ENCODE peak calls at places on chromosome 15, in nine cellular contexts. J, M, K, Q, G, R, O, P and E are unnamed samples.

GRCh38 chr15:89136818-89137772 is 48.8 kb downstream of the ABHD2 start:
- DNase-seq in Q (no peak), J (no peak), M (no peak), K (no peak), P (no peak), R (no peak), G (no peak), O (no peak), E (no peak)

GRCh38 chr15:45088801-45089711 is 24.9 kb downstream of the DUOX2 start:
- DNase-seq in Q (no peak), K (no peak), O (no peak), J (no peak), R (no peak), G (no peak), M (no peak), P (no peak), E (no peak)

GRCh38 chr15:70699873-70700272 is 63.5 kb downstream of the UACA start:
- DNase-seq in O (no peak), K (no peak), R (no peak), P (no peak), G (no peak), M (no peak), J (no peak), Q (no peak), E (no peak)

GRCh38 chr15:83310521-83311456 is 26.3 kb upstream of the BNC1 start:
- DNase-seq in O (no peak), R (no peak), Q (no peak), P (no peak), M (no peak), K (no peak), G (no peak), J (no peak), E (no peak)

GRCh38 chr15:55270301-55270700 is 19.3 kb downstream of the RAB27A start:
- DNase-seq in P (no peak), J (no peak), R (no peak), Q (no peak), O (no peak), M (no peak), K (no peak), G (no peak), E (no peak)

GRCh38 chr15:38660726-38661125 is 96.1 kb upstream of the RASGRP1 start:
- DNase-seq in J (no peak), R (no peak), Q (no peak), G (no peak), P (no peak), K (no peak), M (no peak), O (no peak), E (no peak)

GRCh38 chr15:77482570-77482969 is 61.9 kb downstream of the HMG20A start:
- DNase-seq in M (no peak), Q (no peak), J (no peak), K (no peak), G (no peak), R (peak), P (no peak), O (no peak), E (no peak)

GRCh38 chr15:70096215-70096974 is 1.3 kb downstream of the TLE3 start:
- DNase-seq in P (no peak), R (no peak), M (peak), K (no peak), O (no peak), J (no peak), Q (peak), G (peak), E (peak)

GRCh38 chr15:45645026-45645980 is 10.5 kb downstream of the SQOR start:
- DNase-seq in P (no peak), Q (no peak), K (no peak), J (no peak), G (no peak), O (no peak), R (peak), M (no peak), E (no peak)

GRCh38 chr15:88267720-88268119 is 11.2 kb upstream of the NTRK3 start:
- DNase-seq in Q (no peak), P (no peak), J (no peak), R (no peak), K (no peak), M (no peak), O (no peak), G (no peak), E (no peak)

GRCh38 chr15:62173215-62173614 is 8.1 kb upstream of the C2CD4B start:
- DNase-seq in M (no peak), Q (no peak), P (no peak), J (no peak), K (no peak), R (no peak), G (no peak), O (no peak), E (no peak)

GRCh38 chr15:93109370-93110105 is 20.5 kb upstream of the RGMA start:
- DNase-seq in Q (peak), M (no peak), O (no peak), K (no peak), P (no peak), G (no peak), J (no peak), R (no peak), E (no peak)

GRCh38 chr15:79629687-79630086 is 197.6 kb downstream of the MINAR1 start:
- DNase-seq in Q (no peak), G (no peak), M (no peak), P (no peak), R (no peak), O (no peak), J (no peak), K (no peak), E (peak)

GRCh38 chr15:55897560-55898336 is 95.7 kb downstream of the NEDD4 start:
- DNase-seq in K (no peak), P (no peak), J (no peak), O (no peak), R (peak), Q (no peak), M (no peak), G (no peak), E (peak)

GRCh38 chr15:43648649-43649429 is at the start of gene CATSPER2:
- DNase-seq in K (no peak), G (no peak), O (no peak), J (no peak), R (no peak), M (no peak), P (no peak), Q (peak), E (no peak)

GRCh38 chr15:31367730-31368344 is 41.2 kb downstream of the KLF13 start:
- DNase-seq in P (no peak), O (no peak), M (no peak), Q (no peak), G (no peak), K (no peak), J (no peak), R (no peak), E (peak)

GRCh38 chr15:67406257-67406861 is 114.6 kb upstream of the C15orf61 start:
- DNase-seq in R (no peak), K (no peak), P (no peak), J (no peak), M (no peak), G (no peak), Q (no peak), O (no peak), E (no peak)

GRCh38 chr15:53527996-53528395 is 231.5 kb downstream of the WDR72 start:
- DNase-seq in J (no peak), P (no peak), M (no peak), K (peak), R (no peak), Q (no peak), O (no peak), G (no peak), E (no peak)

GRCh38 chr15:90145259-90145658 is 43.0 kb upstream of the IDH2 start:
- DNase-seq in G (no peak), Q (no peak), M (no peak), R (no peak), P (no peak), K (no peak), O (no peak), J (no peak), E (peak)

GRCh38 chr15:68536331-68537095 is 42.3 kb upstream of the CORO2B start:
- DNase-seq in R (peak), O (no peak), K (no peak), M (no peak), J (no peak), G (no peak), Q (no peak), P (no peak), E (no peak)

GRCh38 chr15:74383695-74384565 is 16.5 kb upstream of the CYP11A1 start:
- DNase-seq in O (no peak), P (no peak), J (no peak), M (peak), Q (peak), R (peak), G (no peak), K (no peak), E (no peak)

GRCh38 chr15:51846463-51847230 is 17.2 kb downstream of the TMOD3 start:
- DNase-seq in K (no peak), M (no peak), R (peak), Q (no peak), J (no peak), O (no peak), G (no peak), P (no peak), E (no peak)

GRCh38 chr15:31587583-31587982 is 260.9 kb downstream of the KLF13 start:
- DNase-seq in O (no peak), Q (no peak), G (no peak), R (no peak), J (no peak), P (no peak), K (no peak), M (no peak), E (no peak)

GRCh38 chr15:96328101-96328958 is 2.2 kb upstream of the NR2F2 start:
- DNase-seq in O (no peak), M (no peak), P (no peak), K (no peak), Q (no peak), J (no peak), R (no peak), G (no peak), E (no peak)

GRCh38 chr15:89342840-89343239 is 8.2 kb upstream of the POLG start:
- DNase-seq in O (no peak), R (no peak), M (no peak), K (no peak), J (no peak), P (no peak), Q (no peak), G (no peak), E (no peak)

GRCh38 chr15:25787855-25788521 is 75.1 kb downstream of the ATP10A start:
- DNase-seq in R (no peak), P (no peak), J (no peak), Q (no peak), G (no peak), O (no peak), M (no peak), K (no peak), E (no peak)

GRCh38 chr15:62886431-62887071 is 156.0 kb upstream of the TPM1 start:
- DNase-seq in J (no peak), P (no peak), G (no peak), O (no peak), M (no peak), K (no peak), Q (no peak), R (peak), E (no peak)

GRCh38 chr15:51758645-51759044 is 7.2 kb downstream of the TMOD2 start:
- DNase-seq in G (peak), J (no peak), R (no peak), M (no peak), P (no peak), Q (no peak), K (no peak), O (no peak), E (no peak)

GRCh38 chr15:80202641-80203360 is 49.2 kb downstream of the CTXND1 start:
- DNase-seq in O (no peak), M (no peak), P (no peak), K (no peak), G (no peak), R (no peak), J (no peak), Q (no peak), E (no peak)

GRCh38 chr15:62164500-62165028 is 521 bp downstream of the C2CD4B start:
- DNase-seq in P (no peak), K (no peak), G (no peak), M (no peak), Q (peak), J (no peak), O (no peak), R (no peak), E (peak)

GRCh38 chr15:70323111-70323851 is 225.6 kb upstream of the TLE3 start:
- DNase-seq in G (no peak), J (no peak), M (no peak), Q (no peak), R (no peak), K (peak), P (no peak), O (no peak), E (no peak)

GRCh38 chr15:86620636-86621349 is 541.1 kb downstream of the AGBL1 start:
- DNase-seq in R (no peak), K (no peak), G (no peak), O (no peak), Q (no peak), P (no peak), J (no peak), M (no peak), E (no peak)

GRCh38 chr15:93246266-93247242 is 157.5 kb upstream of the RGMA start:
- DNase-seq in K (no peak), M (no peak), O (no peak), Q (no peak), G (no peak), R (no peak), P (no peak), J (no peak), E (no peak)

GRCh38 chr15:74136584-74137543 is 6.5 kb downstream of the ISLR2 start:
- DNase-seq in K (no peak), P (no peak), Q (no peak), J (no peak), R (no peak), O (no peak), M (no peak), G (no peak), E (no peak)

GRCh38 chr15:27679621-27680521 is 419.2 kb downstream of the OCA2 start:
- DNase-seq in Q (no peak), J (no peak), R (no peak), K (peak), P (no peak), M (no peak), O (no peak), G (no peak), E (no peak)

GRCh38 chr15:90956551-90957104 is 1.9 kb downstream of the RCCD1 start:
- DNase-seq in O (peak), J (peak), M (peak), P (peak), G (peak), R (peak), Q (peak), K (no peak), E (peak)

GRCh38 chr15:49863431-49864205 is 242.8 kb downstream of the DTWD1 start:
- DNase-seq in K (no peak), G (no peak), P (no peak), O (no peak), R (no peak), Q (no peak), M (no peak), J (no peak), E (no peak)